ENCODE peak calls at places on chromosomes 1 and 21, in five cellular contexts. Q, M, V, D and H are unnamed samples.

GRCh38 chr1:207876129-207876528 is 34.8 kb downstream of the CD34 start:
- DNase-seq in M (no peak), Q (no peak), V (no peak), D (no peak), H (no peak)

GRCh38 chr21:44848821-44849521 is 24.5 kb downstream of the PTTG1IP start:
- DNase-seq in D (no peak), V (no peak), M (no peak), Q (no peak), H (no peak)

GRCh38 chr1:114154146-114154962 is 685 bp upstream of the SYT6 start:
- DNase-seq in D (no peak), Q (no peak), V (no peak), M (no peak), H (no peak)

GRCh38 chr21:15144026-15144425 is 79.2 kb upstream of the NRIP1 start:
- DNase-seq in V (peak; percentile 27), M (no peak), D (no peak), Q (no peak), H (no peak)

GRCh38 chr21:15848632-15849031 is 118.8 kb downstream of the USP25 start:
- DNase-seq in M (no peak), V (peak; percentile 43), D (peak; percentile 82), Q (no peak), H (no peak)

GRCh38 chr1:51969038-51969705 is 21.3 kb downstream of the RAB3B start:
- DNase-seq in D (no peak), V (peak; percentile 94), M (peak; percentile 81), Q (no peak), H (no peak)

GRCh38 chr1:47501069-47501468 is 63.2 kb downstream of the FOXD2 start:
- DNase-seq in D (no peak), Q (no peak), M (no peak), V (no peak), H (no peak)

GRCh38 chr1:45545553-45546310 is 4.9 kb upstream of the AKR1A1 start:
- DNase-seq in V (no peak), Q (no peak), D (no peak), M (no peak), H (no peak)

GRCh38 chr1:89701746-89702241 is 68.9 kb downstream of the LRRC8C start:
- DNase-seq in V (no peak), Q (no peak), D (no peak), M (no peak), H (no peak)

GRCh38 chr21:41247561-41247968 is 69.0 kb upstream of the FAM3B start:
- DNase-seq in Q (no peak), M (peak; percentile 46), D (no peak), V (peak; percentile 66), H (no peak)

GRCh38 chr1:54519709-54520108 is 28.3 kb upstream of the ACOT11 start:
- DNase-seq in D (no peak), M (no peak), Q (no peak), V (no peak), H (no peak)

GRCh38 chr1:150763018-150763417 is 2.6 kb downstream of the CTSS start:
- DNase-seq in M (no peak), V (no peak), Q (no peak), D (no peak), H (no peak)
- H3K4me3 ChIP-seq in M (no peak overlapping the region), V (no peak overlapping the region), Q (no peak overlapping the region), D (no peak overlapping the region), H (no peak overlapping the region)

GRCh38 chr1:93219443-93219842 is 38.9 kb downstream of the CCDC18 start:
- DNase-seq in Q (no peak), V (no peak), D (no peak), M (no peak), H (no peak)
- H3K27ac ChIP-seq in Q (no peak overlapping the region), V (no peak overlapping the region), D (no peak overlapping the region), M (no peak overlapping the region), H (no peak overlapping the region)

DNA sequence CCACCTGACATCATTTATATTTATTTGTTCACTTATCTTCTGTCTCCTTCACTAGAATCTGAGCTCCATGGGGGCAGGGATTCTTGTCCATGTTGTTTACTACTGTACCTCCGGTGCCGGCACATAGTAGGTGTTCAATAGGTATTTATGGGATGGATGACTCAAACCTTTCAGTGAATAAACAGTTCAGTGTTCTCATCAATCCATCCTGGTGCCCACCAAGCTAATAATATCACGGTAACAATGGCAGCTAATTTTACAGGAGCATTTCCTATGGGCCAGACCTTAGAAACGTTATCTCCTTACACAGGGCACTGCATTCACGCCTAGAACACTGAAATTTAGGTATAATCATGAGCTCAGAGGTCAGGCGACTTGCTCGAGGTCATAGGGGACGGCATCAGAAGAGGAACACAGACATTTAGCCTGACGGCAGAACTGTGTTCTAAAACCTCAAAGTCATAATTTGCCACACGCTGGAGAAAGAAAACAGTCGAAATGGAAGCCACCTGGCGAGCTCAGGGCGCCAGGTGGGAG is 1.3 kb upstream of the DRAXIN start:
- DNase-seq in Q (no peak), D (no peak), V (no peak), M (no peak), H (no peak)
- H3K4me3 ChIP-seq in Q (no peak overlapping the region), D (no peak overlapping the region), V (no peak overlapping the region), M (no peak overlapping the region), H (peak overlapping the region; percentile 72)

GRCh38 chr1:13761883-13762282 is 61.9 kb downstream of the PRDM2 start:
- DNase-seq in Q (no peak), D (no peak), V (no peak), M (no peak), H (no peak)
- H3K27ac ChIP-seq in Q (no peak overlapping the region), D (no peak overlapping the region), V (no peak overlapping the region), M (no peak overlapping the region), H (no peak overlapping the region)

GRCh38 chr1:235297579-235297978 is 30.4 kb downstream of the ARID4B start:
- DNase-seq in D (no peak), M (no peak), Q (no peak), V (no peak), H (no peak)

GRCh38 chr1:235304549-235305451 is 23.2 kb downstream of the ARID4B start:
- DNase-seq in V (no peak), Q (no peak), D (no peak), M (no peak), H (no peak)

GRCh38 chr1:235298772-235299513 is 29.0 kb downstream of the ARID4B start:
- DNase-seq in V (no peak), Q (no peak), D (no peak), M (no peak), H (no peak)

GRCh38 chr1:235299514-235299858 is 28.5 kb downstream of the ARID4B start:
- DNase-seq in Q (no peak), D (no peak), M (no peak), V (no peak), H (no peak)

DNA sequence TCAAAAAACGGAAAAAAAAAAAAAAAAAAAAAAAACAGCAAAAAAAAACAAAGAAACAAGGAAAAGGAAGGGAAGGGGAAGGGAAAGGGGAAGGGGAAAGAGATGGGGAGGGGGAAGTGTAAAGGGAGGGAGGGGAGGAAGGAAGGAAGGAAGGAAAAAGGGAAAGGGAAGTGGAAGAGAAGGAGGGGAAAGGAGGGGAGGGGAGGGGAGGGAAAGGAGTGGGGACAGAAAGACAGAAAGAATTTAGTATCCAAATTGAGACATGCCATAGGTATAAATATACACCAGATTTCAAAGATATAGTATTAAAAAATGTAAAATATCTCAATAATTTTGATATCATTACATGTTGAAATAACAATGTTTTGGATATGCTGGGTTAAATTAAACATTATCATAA is 25.8 kb downstream of the ARID4B start:
- DNase-seq in D (no peak), Q (no peak), M (no peak), V (no peak), H (no peak)
- H3K4me3 ChIP-seq in D (no peak overlapping the region), Q (no peak overlapping the region), M (no peak overlapping the region), V (no peak overlapping the region), H (no peak overlapping the region)

DNA sequence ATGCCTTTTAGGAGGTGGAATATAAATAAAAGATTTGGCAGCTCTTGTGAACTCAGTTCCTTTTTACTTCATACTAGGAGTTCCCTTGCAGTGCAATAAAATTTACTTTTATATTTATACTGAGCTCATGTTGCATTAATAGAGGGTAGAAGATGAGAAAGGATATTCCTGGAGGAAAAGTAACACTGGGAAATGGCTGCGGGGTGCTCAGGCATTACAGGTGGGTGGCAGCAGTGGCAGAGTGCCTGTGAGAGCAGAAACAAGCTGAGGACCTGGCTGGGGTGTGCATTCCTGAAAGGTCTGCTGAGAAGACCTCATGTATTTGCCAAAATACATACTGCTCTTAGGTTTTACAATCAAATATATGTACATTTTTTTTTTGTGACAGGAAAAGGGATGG is 126.9 kb downstream of the COQ8A start:
- DNase-seq in V (no peak), Q (no peak), D (no peak), M (no peak), H (no peak)
- H3K27ac ChIP-seq in V (no peak overlapping the region), Q (no peak overlapping the region), D (no peak overlapping the region), M (no peak overlapping the region), H (no peak overlapping the region)

GRCh38 chr1:22141948-22142314 is 966 bp downstream of the WNT4 start:
- DNase-seq in V (no peak), D (no peak), Q (no peak), M (no peak), H (no peak)
- H3K4me3 ChIP-seq in V (no peak overlapping the region), D (peak overlapping the region; percentile 59), Q (peak overlapping the region; percentile 49), M (no peak overlapping the region), H (no peak overlapping the region)